ENCODE peak calls at places on chromosomes 12 and 14, in seven cellular contexts. H, K, R, X, P, B and D are unnamed samples.

GRCh38 chr14:72741836-72742681 is 151.8 kb downstream of the DPF3 start:
- DNase-seq in X (peak; percentile 86), R (no peak), P (no peak), B (no peak), K (no peak), H (peak; percentile 85), D (no peak)

GRCh38 chr12:9727813-9728212 is 5.1 kb downstream of the CLECL1 start:
- DNase-seq in H (no peak), R (no peak), K (no peak), P (no peak), X (no peak), B (no peak), D (no peak)

GRCh38 chr12:124904306-124905098 is 9.9 kb downstream of the UBC start:
- DNase-seq in X (peak; percentile 48), K (no peak), P (no peak), B (peak; percentile 72), H (peak; percentile 95), R (no peak), D (peak; percentile 87)

GRCh38 chr12:29396774-29397173 is 15.8 kb upstream of the ERGIC2 start:
- DNase-seq in H (no peak), P (no peak), B (no peak), R (no peak), X (no peak), K (no peak), D (no peak)

GRCh38 chr12:106750524-106750923 is 24.0 kb upstream of the RIC8B start:
- DNase-seq in H (no peak), R (no peak), P (no peak), X (no peak), B (no peak), K (no peak), D (no peak)

GRCh38 chr12:74415633-74416032 is 122.0 kb upstream of the ATXN7L3B start:
- DNase-seq in B (peak; percentile 48), P (peak; percentile 49), R (no peak), H (peak; percentile 37), K (no peak), X (peak; percentile 10), D (peak; percentile 41)

GRCh38 chr14:34053666-34054065 is 102.8 kb upstream of the EGLN3 start:
- DNase-seq in P (no peak), B (no peak), K (no peak), H (no peak), X (no peak), R (no peak), D (no peak)

GRCh38 chr14:96194657-96195431 is 9.8 kb upstream of the BDKRB2 start:
- DNase-seq in X (no peak), K (no peak), R (no peak), P (no peak), B (peak; percentile 22), H (no peak), D (peak; percentile 40)

GRCh38 chr12:127810026-127810425 is 456.9 kb upstream of the TMEM132C start:
- DNase-seq in P (no peak), R (no peak), K (no peak), B (no peak), X (no peak), H (no peak), D (no peak)

GRCh38 chr12:121205491-121205890 is 4.4 kb upstream of the P2RX4 start:
- DNase-seq in K (no peak), X (no peak), B (no peak), R (no peak), H (no peak), P (no peak), D (no peak)

GRCh38 chr14:98858561-98858960 is 413.4 kb downstream of the BCL11B start:
- DNase-seq in H (no peak), K (no peak), P (no peak), X (no peak), B (no peak), R (no peak), D (no peak)

GRCh38 chr12:32131666-32132065 is 25.0 kb downstream of the BICD1 start:
- DNase-seq in X (no peak), H (no peak), R (no peak), B (peak; percentile 58), P (no peak), K (no peak), D (no peak)

GRCh38 chr14:95460647-95461478 is 55.6 kb downstream of the SYNE3 start:
- DNase-seq in X (no peak), B (no peak), P (peak; percentile 37), K (no peak), H (no peak), R (no peak), D (no peak)

GRCh38 chr12:47843226-47843980 is 23.7 kb upstream of the HDAC7 start:
- DNase-seq in X (no peak), H (no peak), B (no peak), K (no peak), P (no peak), R (no peak), D (no peak)

GRCh38 chr12:81811066-81811777 is 52.1 kb upstream of the PPFIA2 start:
- DNase-seq in R (no peak), H (no peak), B (no peak), X (no peak), P (no peak), K (no peak), D (no peak)

DNA sequence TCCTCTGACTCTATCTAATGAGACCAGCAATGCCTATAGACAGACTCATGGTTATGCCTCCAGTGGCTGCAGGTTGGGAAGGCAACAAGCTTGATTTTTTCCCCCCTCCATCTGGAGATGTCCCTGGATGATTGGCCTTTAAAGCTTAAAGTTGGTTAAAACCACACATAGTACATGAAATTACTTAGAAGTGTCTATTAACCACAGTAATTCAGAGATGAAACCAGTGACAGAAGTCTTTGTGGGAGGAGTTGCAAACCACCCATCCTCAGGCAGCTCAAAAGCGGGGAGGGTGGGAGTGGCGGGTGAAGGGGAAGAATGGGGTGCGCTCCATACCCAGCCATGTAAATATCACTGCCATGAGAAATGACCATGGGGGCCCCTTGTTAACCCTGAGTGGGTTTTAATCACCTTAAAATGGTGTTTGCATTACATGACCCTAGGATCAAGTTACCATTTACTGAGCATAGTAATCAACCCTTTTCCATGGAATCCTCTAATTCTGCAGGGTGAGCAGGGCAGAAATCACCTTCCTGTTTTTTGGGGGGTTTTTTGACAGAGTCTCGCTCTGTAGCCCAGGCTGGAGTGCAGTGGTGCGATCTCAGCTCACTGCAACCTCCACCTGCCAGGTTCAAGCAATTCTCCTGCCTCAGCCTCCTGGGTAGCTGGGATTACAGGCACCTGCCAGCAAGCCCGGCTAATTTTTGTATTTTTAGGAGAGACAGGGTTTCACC is 133.5 kb downstream of the FOXN3 start:
- DNase-seq in R (no peak), P (no peak), K (no peak), H (no peak), B (no peak), X (no peak), D (no peak)
- TF ChIP-seq JUND in R (no peak), P (no peak), K (no peak), H (no peak), B (no peak), X (no peak), D (no peak)

GRCh38 chr12:5170894-5171293 is 127.2 kb downstream of the KCNA5 start:
- DNase-seq in K (no peak), H (no peak), P (no peak), X (no peak), B (no peak), R (no peak), D (no peak)

GRCh38 chr12:5163661-5164060 is 120.0 kb downstream of the KCNA5 start:
- DNase-seq in R (no peak), P (no peak), B (no peak), X (no peak), K (no peak), H (no peak), D (no peak)

GRCh38 chr12:5168148-5168547 is 124.5 kb downstream of the KCNA5 start:
- DNase-seq in B (no peak), P (no peak), R (no peak), K (no peak), X (no peak), H (no peak), D (no peak)

GRCh38 chr12:5165296-5165970 is 121.8 kb downstream of the KCNA5 start:
- DNase-seq in H (no peak), B (no peak), R (no peak), K (no peak), X (no peak), P (no peak), D (no peak)

DNA sequence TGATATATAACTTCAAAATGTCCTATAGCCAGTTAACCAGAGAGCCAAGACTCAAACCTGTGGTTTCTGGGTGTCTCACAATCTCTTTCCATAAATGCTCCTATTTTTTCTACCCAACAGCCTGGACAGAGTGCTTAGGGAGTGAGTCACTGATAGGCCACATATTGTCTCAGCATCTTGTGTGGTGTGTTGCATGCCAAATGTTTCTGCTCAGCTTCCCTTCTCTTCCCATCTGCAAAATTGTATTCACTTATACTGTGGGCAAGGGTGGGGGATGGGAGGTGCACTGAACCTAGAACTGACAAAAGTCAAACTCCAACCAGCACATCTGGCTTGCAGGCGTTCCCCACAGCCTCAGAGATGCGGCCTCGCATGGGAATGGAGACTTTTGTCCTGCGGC is 123.3 kb downstream of the KCNA5 start:
- DNase-seq in H (no peak), B (no peak), X (peak; percentile 41), P (no peak), K (no peak), R (no peak), D (no peak)
- TF ChIP-seq JUND in H (no peak), B (no peak), X (peak; percentile 95), P (peak; percentile 10), K (no peak), R (no peak), D (no peak)

GRCh38 chr14:63833728-63834127 is 19.1 kb upstream of the SYNE2 start:
- DNase-seq in H (no peak), P (no peak), B (no peak), K (no peak), X (peak; percentile 13), R (no peak), D (no peak)
- TF ChIP-seq JUND in H (no peak), P (no peak), B (no peak), K (no peak), X (no peak), R (no peak), D (no peak)

GRCh38 chr12:24562761-24563392 is 386.0 kb downstream of the BCAT1 start:
- DNase-seq in K (no peak), B (no peak), P (no peak), R (no peak), X (peak; percentile 75), H (no peak), D (peak; percentile 54)

GRCh38 chr12:24560867-24561266 is 388.0 kb downstream of the BCAT1 start:
- DNase-seq in P (no peak), K (no peak), X (no peak), H (no peak), B (no peak), R (no peak), D (no peak)

GRCh38 chr12:24561411-24561871 is 387.5 kb downstream of the BCAT1 start:
- DNase-seq in P (no peak), K (no peak), B (no peak), H (no peak), X (no peak), R (no peak), D (no peak)

GRCh38 chr12:24560192-24560591 is 388.7 kb downstream of the BCAT1 start:
- DNase-seq in X (no peak), K (no peak), B (no peak), R (no peak), P (no peak), H (no peak), D (no peak)

GRCh38 chr12:24561882-24562760 is 386.8 kb downstream of the BCAT1 start:
- DNase-seq in X (peak; percentile 75), P (no peak), R (no peak), K (no peak), B (no peak), H (no peak), D (peak; percentile 39)
- TF ChIP-seq JUND in X (no peak), P (no peak), R (no peak), K (no peak), B (no peak), H (no peak), D (no peak)